ENCODE peak calls at places on chromosomes 16 and 17, in ten cellular contexts. One of them, this sample, is unnamed.

GRCh38 chr17:50943575-50943933 is 77.4 kb upstream of the TOB1 start:
- DNase-seq in fibroblast of pulmonary artery: no peak
- DNase-seq in SHP77: no peak
- DNase-seq in cardiac muscle cell: no peak
- DNase-seq in right atrium auricular region: no peak
- DNase-seq in EL: no peak
- DNase-seq in prostate gland: no peak
- DNase-seq in activated T-cell treated with anti-CD3 and anti-CD28 coated beads, Interleukin-2, amount 50 U/mL, for 48 hours: peak; percentile 48
- DNase-seq in GM12878: no peak
- DNase-seq in T-helper 2 cell: no peak
- DNase-seq in this sample: peak; percentile 59

GRCh38 chr16:10920726-10921427 is 21.4 kb downstream of the DEXI start:
- DNase-seq in fibroblast of pulmonary artery: no peak
- DNase-seq in SHP77: no peak
- DNase-seq in cardiac muscle cell: no peak
- DNase-seq in T-helper 2 cell: no peak
- DNase-seq in activated T-cell treated with anti-CD3 and anti-CD28 coated beads, Interleukin-2, amount 50 U/mL, for 48 hours: no peak
- DNase-seq in prostate gland: no peak
- DNase-seq in right atrium auricular region: no peak
- DNase-seq in EL: no peak
- DNase-seq in GM12878: no peak
- DNase-seq in this sample: peak; percentile 10

GRCh38 chr17:58541249-58541648 is 26.8 kb upstream of the MTMR4 start:
- DNase-seq in T-helper 2 cell: no peak
- DNase-seq in activated T-cell treated with anti-CD3 and anti-CD28 coated beads, Interleukin-2, amount 50 U/mL, for 48 hours: no peak
- DNase-seq in EL: no peak
- DNase-seq in right atrium auricular region: no peak
- DNase-seq in SHP77: no peak
- DNase-seq in GM12878: no peak
- DNase-seq in cardiac muscle cell: no peak
- DNase-seq in fibroblast of pulmonary artery: no peak
- DNase-seq in prostate gland: no peak
- DNase-seq in this sample: no peak

GRCh38 chr16:71421911-71422310 is 19.9 kb downstream of the TLE7 start:
- DNase-seq in GM12878: no peak
- DNase-seq in prostate gland: no peak
- DNase-seq in SHP77: peak; percentile 26
- DNase-seq in T-helper 2 cell: no peak
- DNase-seq in activated T-cell treated with anti-CD3 and anti-CD28 coated beads, Interleukin-2, amount 50 U/mL, for 48 hours: peak; percentile 56
- DNase-seq in fibroblast of pulmonary artery: no peak
- DNase-seq in cardiac muscle cell: no peak
- DNase-seq in EL: peak; percentile 18
- DNase-seq in right atrium auricular region: no peak
- DNase-seq in this sample: peak; percentile 32

GRCh38 chr16:28309811-28310311 is 17.5 kb downstream of the SBK1 start:
- DNase-seq in SHP77: no peak
- DNase-seq in GM12878: no peak
- DNase-seq in prostate gland: no peak
- DNase-seq in cardiac muscle cell: no peak
- DNase-seq in T-helper 2 cell: peak; percentile 95
- DNase-seq in activated T-cell treated with anti-CD3 and anti-CD28 coated beads, Interleukin-2, amount 50 U/mL, for 48 hours: peak; percentile 92
- DNase-seq in EL: no peak
- DNase-seq in fibroblast of pulmonary artery: no peak
- DNase-seq in right atrium auricular region: no peak
- DNase-seq in this sample: no peak

GRCh38 chr17:42052478-42052877 is 2.1 kb upstream of the C17orf113 start:
- DNase-seq in fibroblast of pulmonary artery: no peak
- DNase-seq in EL: no peak
- DNase-seq in right atrium auricular region: no peak
- DNase-seq in activated T-cell treated with anti-CD3 and anti-CD28 coated beads, Interleukin-2, amount 50 U/mL, for 48 hours: no peak
- DNase-seq in T-helper 2 cell: no peak
- DNase-seq in SHP77: no peak
- DNase-seq in prostate gland: no peak
- DNase-seq in cardiac muscle cell: no peak
- DNase-seq in GM12878: no peak
- DNase-seq in this sample: no peak

GRCh38 chr16:79597277-79597676 is 3.3 kb downstream of the MAF start:
- DNase-seq in prostate gland: no peak
- DNase-seq in right atrium auricular region: no peak
- DNase-seq in cardiac muscle cell: peak; percentile 3
- DNase-seq in T-helper 2 cell: no peak
- DNase-seq in GM12878: no peak
- DNase-seq in EL: no peak
- DNase-seq in activated T-cell treated with anti-CD3 and anti-CD28 coated beads, Interleukin-2, amount 50 U/mL, for 48 hours: no peak
- DNase-seq in SHP77: no peak
- DNase-seq in fibroblast of pulmonary artery: no peak
- DNase-seq in this sample: no peak

GRCh38 chr17:31715436-31715835 is 143.6 kb downstream of the COPRS start:
- DNase-seq in right atrium auricular region: no peak
- DNase-seq in fibroblast of pulmonary artery: no peak
- DNase-seq in activated T-cell treated with anti-CD3 and anti-CD28 coated beads, Interleukin-2, amount 50 U/mL, for 48 hours: no peak
- DNase-seq in T-helper 2 cell: no peak
- DNase-seq in GM12878: no peak
- DNase-seq in EL: no peak
- DNase-seq in prostate gland: no peak
- DNase-seq in cardiac muscle cell: no peak
- DNase-seq in SHP77: no peak
- DNase-seq in this sample: no peak

GRCh38 chr17:27244481-27245223 is 49.3 kb upstream of the WSB1 start:
- DNase-seq in SHP77: no peak
- DNase-seq in prostate gland: peak; percentile 78
- DNase-seq in EL: peak; percentile 91
- DNase-seq in cardiac muscle cell: peak; percentile 99
- DNase-seq in GM12878: no peak
- DNase-seq in activated T-cell treated with anti-CD3 and anti-CD28 coated beads, Interleukin-2, amount 50 U/mL, for 48 hours: no peak
- DNase-seq in fibroblast of pulmonary artery: peak; percentile 100
- DNase-seq in right atrium auricular region: peak; percentile 87
- DNase-seq in T-helper 2 cell: no peak
- DNase-seq in this sample: no peak

GRCh38 chr16:14362774-14363371 is 267.2 kb downstream of the PARN start:
- DNase-seq in SHP77: no peak
- DNase-seq in cardiac muscle cell: no peak
- DNase-seq in T-helper 2 cell: no peak
- DNase-seq in fibroblast of pulmonary artery: peak; percentile 11
- DNase-seq in right atrium auricular region: no peak
- DNase-seq in EL: peak; percentile 78
- DNase-seq in GM12878: no peak
- DNase-seq in prostate gland: no peak
- DNase-seq in activated T-cell treated with anti-CD3 and anti-CD28 coated beads, Interleukin-2, amount 50 U/mL, for 48 hours: no peak
- DNase-seq in this sample: no peak

GRCh38 chr16:3092501-3092991 is 6.5 kb downstream of the ZSCAN10 start:
- DNase-seq in prostate gland: no peak
- DNase-seq in fibroblast of pulmonary artery: no peak
- DNase-seq in EL: no peak
- DNase-seq in right atrium auricular region: no peak
- DNase-seq in activated T-cell treated with anti-CD3 and anti-CD28 coated beads, Interleukin-2, amount 50 U/mL, for 48 hours: no peak
- DNase-seq in SHP77: no peak
- DNase-seq in cardiac muscle cell: no peak
- DNase-seq in GM12878: no peak
- DNase-seq in T-helper 2 cell: no peak
- DNase-seq in this sample: no peak

GRCh38 chr17:1226308-1226707 is 43.9 kb upstream of the BHLHA9 start:
- DNase-seq in T-helper 2 cell: no peak
- DNase-seq in activated T-cell treated with anti-CD3 and anti-CD28 coated beads, Interleukin-2, amount 50 U/mL, for 48 hours: no peak
- DNase-seq in prostate gland: no peak
- DNase-seq in cardiac muscle cell: no peak
- DNase-seq in fibroblast of pulmonary artery: no peak
- DNase-seq in SHP77: no peak
- DNase-seq in GM12878: no peak
- DNase-seq in right atrium auricular region: no peak
- DNase-seq in EL: no peak
- DNase-seq in this sample: no peak

GRCh38 chr16:68370921-68371651 is 60.3 kb downstream of the PRMT7 start:
- DNase-seq in activated T-cell treated with anti-CD3 and anti-CD28 coated beads, Interleukin-2, amount 50 U/mL, for 48 hours: peak; percentile 53
- DNase-seq in EL: no peak
- DNase-seq in right atrium auricular region: no peak
- DNase-seq in cardiac muscle cell: no peak
- DNase-seq in GM12878: no peak
- DNase-seq in fibroblast of pulmonary artery: no peak
- DNase-seq in SHP77: no peak
- DNase-seq in prostate gland: no peak
- DNase-seq in T-helper 2 cell: peak; percentile 42
- DNase-seq in this sample: peak; percentile 89

GRCh38 chr16:51289336-51289735 is 138.3 kb upstream of the SALL1 start:
- DNase-seq in GM12878: no peak
- DNase-seq in activated T-cell treated with anti-CD3 and anti-CD28 coated beads, Interleukin-2, amount 50 U/mL, for 48 hours: no peak
- DNase-seq in EL: no peak
- DNase-seq in T-helper 2 cell: no peak
- DNase-seq in right atrium auricular region: no peak
- DNase-seq in prostate gland: no peak
- DNase-seq in SHP77: no peak
- DNase-seq in fibroblast of pulmonary artery: no peak
- DNase-seq in cardiac muscle cell: no peak
- DNase-seq in this sample: no peak

GRCh38 chr17:4208228-4208627 is 55.6 kb downstream of the ANKFY1 start:
- DNase-seq in right atrium auricular region: no peak
- DNase-seq in fibroblast of pulmonary artery: no peak
- DNase-seq in GM12878: no peak
- DNase-seq in activated T-cell treated with anti-CD3 and anti-CD28 coated beads, Interleukin-2, amount 50 U/mL, for 48 hours: no peak
- DNase-seq in SHP77: no peak
- DNase-seq in cardiac muscle cell: no peak
- DNase-seq in T-helper 2 cell: no peak
- DNase-seq in EL: no peak
- DNase-seq in prostate gland: no peak
- DNase-seq in this sample: no peak

GRCh38 chr17:27453466-27453865 is 2.8 kb upstream of the KSR1 start:
- DNase-seq in right atrium auricular region: no peak
- DNase-seq in EL: no peak
- DNase-seq in T-helper 2 cell: no peak
- DNase-seq in fibroblast of pulmonary artery: no peak
- DNase-seq in cardiac muscle cell: no peak
- DNase-seq in activated T-cell treated with anti-CD3 and anti-CD28 coated beads, Interleukin-2, amount 50 U/mL, for 48 hours: no peak
- DNase-seq in prostate gland: no peak
- DNase-seq in GM12878: no peak
- DNase-seq in SHP77: no peak
- DNase-seq in this sample: no peak

GRCh38 chr16:87723224-87723619 is 42.6 kb downstream of the KLHDC4 start:
- DNase-seq in GM12878: peak; percentile 58
- DNase-seq in cardiac muscle cell: peak; percentile 72
- DNase-seq in activated T-cell treated with anti-CD3 and anti-CD28 coated beads, Interleukin-2, amount 50 U/mL, for 48 hours: no peak
- DNase-seq in SHP77: peak; percentile 99
- DNase-seq in fibroblast of pulmonary artery: peak; percentile 77
- DNase-seq in T-helper 2 cell: no peak
- DNase-seq in prostate gland: no peak
- DNase-seq in EL: peak; percentile 18
- DNase-seq in right atrium auricular region: peak; percentile 70
- DNase-seq in this sample: no peak

GRCh38 chr16:73886378-73886777 is 410.2 kb upstream of the PSMD7 start:
- DNase-seq in T-helper 2 cell: no peak
- DNase-seq in cardiac muscle cell: no peak
- DNase-seq in GM12878: no peak
- DNase-seq in right atrium auricular region: no peak
- DNase-seq in EL: no peak
- DNase-seq in activated T-cell treated with anti-CD3 and anti-CD28 coated beads, Interleukin-2, amount 50 U/mL, for 48 hours: no peak
- DNase-seq in SHP77: no peak
- DNase-seq in prostate gland: no peak
- DNase-seq in fibroblast of pulmonary artery: no peak
- DNase-seq in this sample: no peak

GRCh38 chr17:9389116-9389515 is 186.5 kb downstream of the STX8 start:
- DNase-seq in activated T-cell treated with anti-CD3 and anti-CD28 coated beads, Interleukin-2, amount 50 U/mL, for 48 hours: no peak
- DNase-seq in GM12878: peak; percentile 68
- DNase-seq in T-helper 2 cell: no peak
- DNase-seq in cardiac muscle cell: peak; percentile 74
- DNase-seq in prostate gland: no peak
- DNase-seq in fibroblast of pulmonary artery: peak; percentile 85
- DNase-seq in SHP77: no peak
- DNase-seq in right atrium auricular region: no peak
- DNase-seq in EL: peak; percentile 81
- DNase-seq in this sample: no peak

GRCh38 chr16:1258906-1259759 is 3.3 kb downstream of the TPSD1 start:
- DNase-seq in activated T-cell treated with anti-CD3 and anti-CD28 coated beads, Interleukin-2, amount 50 U/mL, for 48 hours: no peak
- DNase-seq in fibroblast of pulmonary artery: no peak
- DNase-seq in EL: no peak
- DNase-seq in GM12878: no peak
- DNase-seq in SHP77: no peak
- DNase-seq in cardiac muscle cell: no peak
- DNase-seq in T-helper 2 cell: no peak
- DNase-seq in prostate gland: no peak
- DNase-seq in right atrium auricular region: no peak
- DNase-seq in this sample: no peak

GRCh38 chr17:1896243-1897163 is 66.7 kb downstream of the RPA1 start:
- DNase-seq in fibroblast of pulmonary artery: no peak
- DNase-seq in prostate gland: no peak
- DNase-seq in EL: no peak
- DNase-seq in cardiac muscle cell: no peak
- DNase-seq in T-helper 2 cell: no peak
- DNase-seq in right atrium auricular region: no peak
- DNase-seq in SHP77: no peak
- DNase-seq in activated T-cell treated with anti-CD3 and anti-CD28 coated beads, Interleukin-2, amount 50 U/mL, for 48 hours: no peak
- DNase-seq in GM12878: peak; percentile 17
- DNase-seq in this sample: no peak

GRCh38 chr17:66365204-66365524 is 62.8 kb downstream of the PRKCA start:
- DNase-seq in SHP77: no peak
- DNase-seq in EL: no peak
- DNase-seq in cardiac muscle cell: peak; percentile 29
- DNase-seq in T-helper 2 cell: no peak
- DNase-seq in fibroblast of pulmonary artery: peak; percentile 29
- DNase-seq in GM12878: no peak
- DNase-seq in right atrium auricular region: no peak
- DNase-seq in activated T-cell treated with anti-CD3 and anti-CD28 coated beads, Interleukin-2, amount 50 U/mL, for 48 hours: no peak
- DNase-seq in prostate gland: no peak
- DNase-seq in this sample: no peak

GRCh38 chr17:75430159-75430748 is 24.8 kb upstream of the GRB2 start:
- DNase-seq in T-helper 2 cell: no peak
- DNase-seq in prostate gland: no peak
- DNase-seq in cardiac muscle cell: peak; percentile 70
- DNase-seq in GM12878: no peak
- DNase-seq in fibroblast of pulmonary artery: peak; percentile 47
- DNase-seq in SHP77: no peak
- DNase-seq in EL: peak; percentile 93
- DNase-seq in right atrium auricular region: no peak
- DNase-seq in activated T-cell treated with anti-CD3 and anti-CD28 coated beads, Interleukin-2, amount 50 U/mL, for 48 hours: no peak
- DNase-seq in this sample: no peak

GRCh38 chr17:60156746-60157145 is 7.0 kb downstream of the CA4 start:
- DNase-seq in activated T-cell treated with anti-CD3 and anti-CD28 coated beads, Interleukin-2, amount 50 U/mL, for 48 hours: no peak
- DNase-seq in EL: no peak
- DNase-seq in cardiac muscle cell: no peak
- DNase-seq in SHP77: no peak
- DNase-seq in GM12878: no peak
- DNase-seq in fibroblast of pulmonary artery: no peak
- DNase-seq in right atrium auricular region: no peak
- DNase-seq in T-helper 2 cell: no peak
- DNase-seq in prostate gland: no peak
- DNase-seq in this sample: no peak

GRCh38 chr17:17749921-17750320 is 68.7 kb downstream of the RAI1 start:
- DNase-seq in EL: peak; percentile 47
- DNase-seq in fibroblast of pulmonary artery: peak; percentile 57
- DNase-seq in right atrium auricular region: no peak
- DNase-seq in GM12878: peak; percentile 51
- DNase-seq in activated T-cell treated with anti-CD3 and anti-CD28 coated beads, Interleukin-2, amount 50 U/mL, for 48 hours: peak; percentile 68
- DNase-seq in SHP77: peak; percentile 72
- DNase-seq in T-helper 2 cell: peak; percentile 40
- DNase-seq in prostate gland: no peak
- DNase-seq in cardiac muscle cell: peak; percentile 38
- DNase-seq in this sample: no peak

GRCh38 chr17:41522301-41523224 is 3.9 kb upstream of the KRT15 start:
- DNase-seq in prostate gland: no peak
- DNase-seq in activated T-cell treated with anti-CD3 and anti-CD28 coated beads, Interleukin-2, amount 50 U/mL, for 48 hours: no peak
- DNase-seq in GM12878: no peak
- DNase-seq in right atrium auricular region: no peak
- DNase-seq in SHP77: no peak
- DNase-seq in cardiac muscle cell: no peak
- DNase-seq in EL: no peak
- DNase-seq in fibroblast of pulmonary artery: no peak
- DNase-seq in T-helper 2 cell: no peak
- DNase-seq in this sample: no peak

GRCh38 chr17:65750678-65751077 is 189.2 kb upstream of the AXIN2 start:
- DNase-seq in EL: peak; percentile 96
- DNase-seq in fibroblast of pulmonary artery: peak; percentile 87
- DNase-seq in prostate gland: peak; percentile 92
- DNase-seq in activated T-cell treated with anti-CD3 and anti-CD28 coated beads, Interleukin-2, amount 50 U/mL, for 48 hours: peak; percentile 48
- DNase-seq in T-helper 2 cell: peak; percentile 31
- DNase-seq in cardiac muscle cell: peak; percentile 92
- DNase-seq in GM12878: peak; percentile 15
- DNase-seq in right atrium auricular region: no peak
- DNase-seq in SHP77: peak; percentile 29
- DNase-seq in this sample: no peak

GRCh38 chr16:10617662-10618420 is 37.4 kb upstream of the EMP2 start:
- DNase-seq in activated T-cell treated with anti-CD3 and anti-CD28 coated beads, Interleukin-2, amount 50 U/mL, for 48 hours: no peak
- DNase-seq in T-helper 2 cell: no peak
- DNase-seq in fibroblast of pulmonary artery: no peak
- DNase-seq in SHP77: no peak
- DNase-seq in EL: no peak
- DNase-seq in right atrium auricular region: no peak
- DNase-seq in cardiac muscle cell: no peak
- DNase-seq in GM12878: no peak
- DNase-seq in prostate gland: no peak
- DNase-seq in this sample: no peak